ENCODE peak calls at places on chromosomes 12 and 14, in nine cellular contexts. L is cardiac fibroblast, B is C1 segment of cervical spinal cord, X is left colon, A is foreskin melanocyte, V is Calu3, F is brain microvascular endothelial cell, P is foreskin keratinocyte, K is T-cell. G is an unnamed sample.

GRCh38 chr12:15306605-15307004 is 15.7 kb upstream of the PTPRO start:
- DNase-seq in L (no peak), B (no peak), X (no peak), A (no peak), V (no peak), F (no peak), P (no peak), K (no peak), G (no peak)

GRCh38 chr14:37565550-37565949 is 29.5 kb downstream of the FOXA1 start:
- DNase-seq in L (no peak), B (no peak), X (no peak), A (no peak), V (peak), F (no peak), P (no peak), K (no peak), G (no peak)

GRCh38 chr14:40347675-40348074 is 915.4 kb upstream of the FBXO33 start:
- DNase-seq in L (no peak), B (no peak), X (no peak), A (no peak), V (no peak), F (no peak), P (no peak), K (no peak), G (no peak)

GRCh38 chr14:105208738-105209075 is 27.6 kb upstream of the NUDT14 start:
- DNase-seq in L (no peak), B (no peak), X (no peak), A (no peak), V (no peak), F (no peak), P (no peak), K (no peak), G (no peak)

GRCh38 chr14:53894456-53894855 is 62.2 kb downstream of the BMP4 start:
- DNase-seq in L (peak), B (no peak), X (no peak), A (peak), V (no peak), F (peak), P (peak), K (no peak), G (no peak)

GRCh38 chr12:52004042-52004648 is 2.6 kb upstream of the TAMALIN start:
- DNase-seq in L (peak), B (peak), X (no peak), A (no peak), V (peak), F (peak), P (no peak), K (no peak), G (peak)

GRCh38 chr14:104820669-104821228 is 19.8 kb downstream of the ZBTB42 start:
- DNase-seq in L (peak), B (no peak), X (peak), A (peak), V (peak), F (peak), P (no peak), K (no peak), G (no peak)

GRCh38 chr12:13227191-13227590 is 30.7 kb downstream of the EMP1 start:
- DNase-seq in L (no peak), B (no peak), X (no peak), A (no peak), V (no peak), F (no peak), P (no peak), K (no peak), G (no peak)

GRCh38 chr12:117408161-117408791 is 46.9 kb upstream of the NOS1 start:
- DNase-seq in L (peak), B (peak), X (peak), A (no peak), V (no peak), F (no peak), P (no peak), K (no peak), G (no peak)

GRCh38 chr12:55729592-55730446 is 1.0 kb upstream of the CD63 start:
- DNase-seq in L (peak), B (peak), X (peak), A (peak), V (peak), F (peak), P (peak), K (no peak), G (peak)

GRCh38 chr14:101083564-101084435 is 180.3 kb upstream of the RTL1 start:
- DNase-seq in L (no peak), B (no peak), X (no peak), A (no peak), V (no peak), F (no peak), P (no peak), K (no peak), G (no peak)

GRCh38 chr12:1618489-1618888 is 10.5 kb upstream of the WNT5B start:
- DNase-seq in L (no peak), B (no peak), X (no peak), A (no peak), V (no peak), F (no peak), P (no peak), K (no peak), G (no peak)

GRCh38 chr12:78209851-78210493 is 379.3 kb downstream of the NAV3 start:
- DNase-seq in L (peak), B (no peak), X (no peak), A (no peak), V (no peak), F (no peak), P (no peak), K (no peak), G (no peak)

GRCh38 chr14:35879141-35879648 is 53.1 kb downstream of the BRMS1L start:
- DNase-seq in L (peak), B (no peak), X (no peak), A (no peak), V (no peak), F (no peak), P (no peak), K (no peak), G (no peak)

GRCh38 chr14:74501135-74501614 is 7.6 kb downstream of the ISCA2 start:
- DNase-seq in L (peak), B (peak), X (no peak), A (no peak), V (peak), F (peak), P (no peak), K (no peak), G (peak)

GRCh38 chr14:86166541-86166940 is 636.6 kb downstream of the FLRT2 start:
- DNase-seq in L (no peak), B (no peak), X (no peak), A (no peak), V (no peak), F (no peak), P (no peak), K (no peak), G (no peak)

GRCh38 chr12:64744422-64745258 is 14.6 kb downstream of the GNS start:
- DNase-seq in L (peak), B (no peak), X (no peak), A (no peak), V (no peak), F (no peak), P (no peak), K (no peak), G (peak)

G was measured in Caco-2.